ENCODE peak calls at places on chromosome 1, in four cellular contexts. R is activated T-cell treated with anti-CD3 and anti-CD28 coated beads for 1 hour, F is hepatic stellate cell, K is fibroblast of the conjunctiva. N is an unnamed sample.

GRCh38 chr1:11851171-11851570 is 3.6 kb upstream of the NPPA start:
- DNase-seq in K (no peak), R (no peak), F (no peak), N (no peak)

GRCh38 chr1:225380691-225381090 is 47.1 kb downstream of the LBR start:
- DNase-seq in K (no peak), F (no peak), R (no peak), N (no peak)

GRCh38 chr1:80392529-80392928 is 1386.0 kb upstream of the ADGRL4 start:
- DNase-seq in R (no peak), F (no peak), K (peak), N (no peak)

GRCh38 chr1:47824721-47825120 is 172.5 kb downstream of the TRABD2B start:
- DNase-seq in R (no peak), F (no peak), K (no peak), N (no peak)

GRCh38 chr1:35650416-35650815 is 9.1 kb upstream of the PSMB2 start:
- DNase-seq in F (no peak), K (no peak), R (no peak), N (no peak)

GRCh38 chr1:7827134-7827955 is 25.5 kb downstream of the UTS2 start:
- DNase-seq in F (no peak), K (no peak), R (peak), N (no peak)

GRCh38 chr1:206663832-206664652 is 20.7 kb upstream of the MAPKAPK2 start:
- DNase-seq in K (peak), R (peak), F (peak), N (peak)

GRCh38 chr1:228007054-228007800 is 429 bp downstream of the WNT3A start:
- DNase-seq in R (no peak), K (no peak), F (no peak), N (peak)

GRCh38 chr1:245409341-245410195 is 254.8 kb downstream of the KIF26B start:
- DNase-seq in R (no peak), F (no peak), K (no peak), N (no peak)

GRCh38 chr1:74767490-74767889 is 34.5 kb downstream of the TYW3 start:
- DNase-seq in F (no peak), K (peak), R (no peak), N (no peak)

GRCh38 chr1:160163612-160164011 is 12.2 kb downstream of the ATP1A4 start:
- DNase-seq in R (no peak), K (no peak), F (no peak), N (no peak)

GRCh38 chr1:151553659-151554058 is 13.6 kb downstream of the TUFT1 start:
- DNase-seq in R (no peak), K (no peak), F (no peak), N (no peak)

GRCh38 chr1:96072021-96072420 is 649.6 kb upstream of the PTBP2 start:
- DNase-seq in K (peak), F (no peak), R (no peak), N (no peak)

GRCh38 chr1:87151500-87152421 is 176.9 kb upstream of the LMO4 start:
- DNase-seq in F (peak), R (no peak), K (no peak), N (peak)

GRCh38 chr1:18007391-18008106 is 100.0 kb upstream of the IGSF21 start:
- DNase-seq in R (no peak), K (no peak), F (no peak), N (no peak)

GRCh38 chr1:54407957-54408700 is 1.9 kb upstream of the SSBP3 start:
- DNase-seq in R (no peak), F (peak), K (peak), N (no peak)

GRCh38 chr1:81242103-81242502 is 558.6 kb upstream of the ADGRL2 start:
- DNase-seq in F (no peak), K (no peak), R (no peak), N (no peak)

GRCh38 chr1:233879841-233880240 is 24.6 kb upstream of the SLC35F3 start:
- DNase-seq in K (no peak), R (no peak), F (no peak), N (no peak)

GRCh38 chr1:12454406-12455391 is 163.3 kb downstream of the DHRS3 start:
- DNase-seq in K (no peak), R (no peak), F (no peak), N (no peak)

GRCh38 chr1:245657371-245657770 is 502.6 kb downstream of the KIF26B start:
- DNase-seq in F (no peak), K (no peak), R (no peak), N (no peak)

N was measured in heart right ventricle.